ENCODE peak calls at places on chromosomes 2 and 18, in six cellular contexts. One of them, this sample, is unnamed.

GRCh38 chr2:240947607-240948006 is 41.5 kb downstream of the CROCC2 start:
- DNase-seq in activated CD4-positive, alpha-beta T cell treated with anti-CD3 and anti-CD28 coated beads, Interleukin-2, amount 50 U/mL, for 24 hours: no peak
- DNase-seq in T-helper 2 cell treated with Interferon-gamma antibody and Interleukin-4, amounts not matched to agents 5 μg/mL and 100 μg/mL, for 36 hours: no peak
- DNase-seq in hepatocyte: no peak
- DNase-seq in germinal center: no peak
- DNase-seq in progenitor cell of endocrine pancreas: peak
- DNase-seq in this sample: no peak

GRCh38 chr18:22233271-22233670 is 63.9 kb downstream of the GATA6 start:
- DNase-seq in activated CD4-positive, alpha-beta T cell treated with anti-CD3 and anti-CD28 coated beads, Interleukin-2, amount 50 U/mL, for 24 hours: no peak
- DNase-seq in T-helper 2 cell treated with Interferon-gamma antibody and Interleukin-4, amounts not matched to agents 5 μg/mL and 100 μg/mL, for 36 hours: no peak
- DNase-seq in hepatocyte: no peak
- DNase-seq in germinal center: no peak
- DNase-seq in progenitor cell of endocrine pancreas: no peak
- DNase-seq in this sample: no peak

GRCh38 chr2:97741686-97742085 is 28.3 kb downstream of the ZAP70 start:
- DNase-seq in activated CD4-positive, alpha-beta T cell treated with anti-CD3 and anti-CD28 coated beads, Interleukin-2, amount 50 U/mL, for 24 hours: no peak
- DNase-seq in T-helper 2 cell treated with Interferon-gamma antibody and Interleukin-4, amounts not matched to agents 5 μg/mL and 100 μg/mL, for 36 hours: no peak
- DNase-seq in hepatocyte: no peak
- DNase-seq in germinal center: no peak
- DNase-seq in progenitor cell of endocrine pancreas: no peak
- DNase-seq in this sample: no peak

GRCh38 chr2:74562126-74562775 is 7.7 kb downstream of the DOK1 start:
- DNase-seq in activated CD4-positive, alpha-beta T cell treated with anti-CD3 and anti-CD28 coated beads, Interleukin-2, amount 50 U/mL, for 24 hours: no peak
- DNase-seq in T-helper 2 cell treated with Interferon-gamma antibody and Interleukin-4, amounts not matched to agents 5 μg/mL and 100 μg/mL, for 36 hours: no peak
- DNase-seq in hepatocyte: no peak
- DNase-seq in germinal center: no peak
- DNase-seq in progenitor cell of endocrine pancreas: no peak
- DNase-seq in this sample: no peak

GRCh38 chr2:106270471-106270891 is 76.4 kb upstream of the UXS1 start:
- DNase-seq in activated CD4-positive, alpha-beta T cell treated with anti-CD3 and anti-CD28 coated beads, Interleukin-2, amount 50 U/mL, for 24 hours: no peak
- DNase-seq in T-helper 2 cell treated with Interferon-gamma antibody and Interleukin-4, amounts not matched to agents 5 μg/mL and 100 μg/mL, for 36 hours: no peak
- DNase-seq in hepatocyte: no peak
- DNase-seq in germinal center: no peak
- DNase-seq in progenitor cell of endocrine pancreas: no peak
- DNase-seq in this sample: no peak

GRCh38 chr18:41975287-41975683 is 20.3 kb downstream of the PIK3C3 start:
- DNase-seq in activated CD4-positive, alpha-beta T cell treated with anti-CD3 and anti-CD28 coated beads, Interleukin-2, amount 50 U/mL, for 24 hours: no peak
- DNase-seq in T-helper 2 cell treated with Interferon-gamma antibody and Interleukin-4, amounts not matched to agents 5 μg/mL and 100 μg/mL, for 36 hours: no peak
- DNase-seq in hepatocyte: no peak
- DNase-seq in germinal center: no peak
- DNase-seq in progenitor cell of endocrine pancreas: no peak
- DNase-seq in this sample: no peak

GRCh38 chr18:10131783-10132381 is 218.1 kb downstream of the VAPA start:
- DNase-seq in activated CD4-positive, alpha-beta T cell treated with anti-CD3 and anti-CD28 coated beads, Interleukin-2, amount 50 U/mL, for 24 hours: no peak
- DNase-seq in T-helper 2 cell treated with Interferon-gamma antibody and Interleukin-4, amounts not matched to agents 5 μg/mL and 100 μg/mL, for 36 hours: no peak
- DNase-seq in hepatocyte: peak
- DNase-seq in germinal center: no peak
- DNase-seq in progenitor cell of endocrine pancreas: peak
- DNase-seq in this sample: peak

GRCh38 chr18:48249841-48250240 is 159.3 kb downstream of the ZBTB7C start:
- DNase-seq in activated CD4-positive, alpha-beta T cell treated with anti-CD3 and anti-CD28 coated beads, Interleukin-2, amount 50 U/mL, for 24 hours: no peak
- DNase-seq in T-helper 2 cell treated with Interferon-gamma antibody and Interleukin-4, amounts not matched to agents 5 μg/mL and 100 μg/mL, for 36 hours: no peak
- DNase-seq in hepatocyte: no peak
- DNase-seq in germinal center: no peak
- DNase-seq in progenitor cell of endocrine pancreas: no peak
- DNase-seq in this sample: no peak

GRCh38 chr2:21142149-21142548 is 18.4 kb downstream of the TDRD15 start:
- DNase-seq in activated CD4-positive, alpha-beta T cell treated with anti-CD3 and anti-CD28 coated beads, Interleukin-2, amount 50 U/mL, for 24 hours: no peak
- DNase-seq in T-helper 2 cell treated with Interferon-gamma antibody and Interleukin-4, amounts not matched to agents 5 μg/mL and 100 μg/mL, for 36 hours: no peak
- DNase-seq in hepatocyte: no peak
- DNase-seq in germinal center: no peak
- DNase-seq in progenitor cell of endocrine pancreas: no peak
- DNase-seq in this sample: no peak

GRCh38 chr2:11930211-11930761 is 183.9 kb downstream of the LPIN1 start:
- DNase-seq in activated CD4-positive, alpha-beta T cell treated with anti-CD3 and anti-CD28 coated beads, Interleukin-2, amount 50 U/mL, for 24 hours: no peak
- DNase-seq in T-helper 2 cell treated with Interferon-gamma antibody and Interleukin-4, amounts not matched to agents 5 μg/mL and 100 μg/mL, for 36 hours: no peak
- DNase-seq in hepatocyte: no peak
- DNase-seq in germinal center: no peak
- DNase-seq in progenitor cell of endocrine pancreas: no peak
- DNase-seq in this sample: no peak

GRCh38 chr2:151853070-151853758 is 25.0 kb upstream of the ARL5A start:
- DNase-seq in activated CD4-positive, alpha-beta T cell treated with anti-CD3 and anti-CD28 coated beads, Interleukin-2, amount 50 U/mL, for 24 hours: no peak
- DNase-seq in T-helper 2 cell treated with Interferon-gamma antibody and Interleukin-4, amounts not matched to agents 5 μg/mL and 100 μg/mL, for 36 hours: no peak
- DNase-seq in hepatocyte: no peak
- DNase-seq in germinal center: no peak
- DNase-seq in progenitor cell of endocrine pancreas: no peak
- DNase-seq in this sample: no peak

GRCh38 chr2:30225131-30225762 is 6.1 kb upstream of the LBH start:
- DNase-seq in activated CD4-positive, alpha-beta T cell treated with anti-CD3 and anti-CD28 coated beads, Interleukin-2, amount 50 U/mL, for 24 hours: no peak
- DNase-seq in T-helper 2 cell treated with Interferon-gamma antibody and Interleukin-4, amounts not matched to agents 5 μg/mL and 100 μg/mL, for 36 hours: peak
- DNase-seq in hepatocyte: peak
- DNase-seq in germinal center: peak
- DNase-seq in progenitor cell of endocrine pancreas: no peak
- DNase-seq in this sample: no peak

GRCh38 chr2:45494275-45494977 is 116.6 kb downstream of the SRBD1 start:
- DNase-seq in activated CD4-positive, alpha-beta T cell treated with anti-CD3 and anti-CD28 coated beads, Interleukin-2, amount 50 U/mL, for 24 hours: no peak
- DNase-seq in T-helper 2 cell treated with Interferon-gamma antibody and Interleukin-4, amounts not matched to agents 5 μg/mL and 100 μg/mL, for 36 hours: no peak
- DNase-seq in hepatocyte: peak
- DNase-seq in germinal center: peak
- DNase-seq in progenitor cell of endocrine pancreas: peak
- DNase-seq in this sample: peak

GRCh38 chr2:215723011-215723410 is 287.1 kb upstream of the FN1 start:
- DNase-seq in activated CD4-positive, alpha-beta T cell treated with anti-CD3 and anti-CD28 coated beads, Interleukin-2, amount 50 U/mL, for 24 hours: no peak
- DNase-seq in T-helper 2 cell treated with Interferon-gamma antibody and Interleukin-4, amounts not matched to agents 5 μg/mL and 100 μg/mL, for 36 hours: no peak
- DNase-seq in hepatocyte: no peak
- DNase-seq in germinal center: no peak
- DNase-seq in progenitor cell of endocrine pancreas: no peak
- DNase-seq in this sample: no peak

GRCh38 chr2:96317584-96317997 is 7.5 kb upstream of the ITPRIPL1 start:
- DNase-seq in activated CD4-positive, alpha-beta T cell treated with anti-CD3 and anti-CD28 coated beads, Interleukin-2, amount 50 U/mL, for 24 hours: no peak
- DNase-seq in T-helper 2 cell treated with Interferon-gamma antibody and Interleukin-4, amounts not matched to agents 5 μg/mL and 100 μg/mL, for 36 hours: no peak
- DNase-seq in hepatocyte: no peak
- DNase-seq in germinal center: no peak
- DNase-seq in progenitor cell of endocrine pancreas: no peak
- DNase-seq in this sample: no peak

GRCh38 chr18:7000484-7001096 is 117.0 kb downstream of the LAMA1 start:
- DNase-seq in activated CD4-positive, alpha-beta T cell treated with anti-CD3 and anti-CD28 coated beads, Interleukin-2, amount 50 U/mL, for 24 hours: no peak
- DNase-seq in T-helper 2 cell treated with Interferon-gamma antibody and Interleukin-4, amounts not matched to agents 5 μg/mL and 100 μg/mL, for 36 hours: no peak
- DNase-seq in hepatocyte: peak
- DNase-seq in germinal center: no peak
- DNase-seq in progenitor cell of endocrine pancreas: no peak
- DNase-seq in this sample: no peak

GRCh38 chr2:58871469-58872142 is 630.5 kb upstream of the FANCL start:
- DNase-seq in activated CD4-positive, alpha-beta T cell treated with anti-CD3 and anti-CD28 coated beads, Interleukin-2, amount 50 U/mL, for 24 hours: no peak
- DNase-seq in T-helper 2 cell treated with Interferon-gamma antibody and Interleukin-4, amounts not matched to agents 5 μg/mL and 100 μg/mL, for 36 hours: no peak
- DNase-seq in hepatocyte: no peak
- DNase-seq in germinal center: peak
- DNase-seq in progenitor cell of endocrine pancreas: no peak
- DNase-seq in this sample: no peak